ENCODE peak calls at places on chromosomes 3 and 15, in five cellular contexts. O is choroid plexus epithelial cell; V is ureter; A is activated T-helper 1 cell treated with anti-CD3 and anti-CD28 coated beads, Interleukin-12 subunit alpha, Interleukin-12 subunit beta, Interleukin-2, Interleukin-4 antibody, amounts not matched to agents 30 ng/mL and 10 ng/mL and 1 ng/mL, durations not matched to agents 14 hours and 24 hours and 36 hours; P is kidney epithelial cell. R is an unnamed sample.

GRCh38 chr15:57649138-57649537 is 57.4 kb upstream of the POLR2M start:
- DNase-seq in O (no peak), V (no peak), A (no peak), P (no peak), R (no peak)

GRCh38 chr3:153731036-153731435 is 390.2 kb upstream of the ARHGEF26 start:
- DNase-seq in O (no peak), V (no peak), A (no peak), P (no peak), R (no peak)

GRCh38 chr3:77041156-77041696 is 1.3 kb downstream of the ROBO2 start:
- DNase-seq in O (no peak), V (no peak), A (no peak), P (no peak), R (no peak)

GRCh38 chr3:48999085-48999858 is 7.9 kb upstream of the WDR6 start:
- DNase-seq in O (no peak), V (no peak), A (no peak), P (no peak), R (no peak)

GRCh38 chr15:100688549-100689120 is 86.2 kb downstream of the ASB7 start:
- DNase-seq in O (no peak), V (no peak), A (no peak), P (no peak), R (no peak)

GRCh38 chr3:111734652-111735051 is 124.4 kb upstream of the PHLDB2 start:
- DNase-seq in O (no peak), V (no peak), A (no peak), P (no peak), R (no peak)

GRCh38 chr15:70720228-70721016 is 42.9 kb downstream of the UACA start:
- DNase-seq in O (no peak), V (no peak), A (no peak), P (no peak), R (no peak)

GRCh38 chr3:128016502-128016901 is 35.7 kb upstream of the SEC61A1 start:
- DNase-seq in O (no peak), V (no peak), A (no peak), P (no peak), R (no peak)

GRCh38 chr3:196141866-196142673 is 60.2 kb upstream of the TFRC start:
- DNase-seq in O (no peak), V (peak; percentile 84), A (no peak), P (no peak), R (peak; percentile 71)

GRCh38 chr3:31466016-31466415 is 66.7 kb upstream of the STT3B start:
- DNase-seq in O (peak; percentile 26), V (no peak), A (no peak), P (no peak), R (no peak)

GRCh38 chr3:186298876-186299275 is 63.2 kb downstream of the DGKG start:
- DNase-seq in O (peak; percentile 26), V (no peak), A (no peak), P (no peak), R (no peak)

GRCh38 chr15:77822631-77823230 is 190.0 kb upstream of the LINGO1 start:
- DNase-seq in O (no peak), V (no peak), A (no peak), P (no peak), R (no peak)

GRCh38 chr15:78055923-78056713 is 21.4 kb downstream of the TBC1D2B start:
- DNase-seq in O (no peak), V (no peak), A (no peak), P (no peak), R (no peak)